ENCODE peak calls at places on chromosomes 11 and 22, in ten cellular contexts. C is stimulated activated CD4-positive, alpha-beta T cell treated with anti-CD3 and anti-CD28 coated beads, TNF-alpha, amount 100 ng/mL, for 48 hours; P is T-helper 2 cell treated with Interferon-gamma antibody and Interleukin-4, amounts not matched to agents 5 μg/mL and 100 μg/mL, for 36 hours; Y is T47D; V is Panc1; T is SW480; O is NCI-H748 treated with DMSO at 0.1 percent for 48 hours; I is endothelial cell; E is NCI-H1092; Q is amygdala. U is an unnamed sample.

GRCh38 chr11:3357994-3358676 is 20.8 kb downstream of the ZNF195 start:
- DNase-seq in O (no peak), Y (no peak), P (no peak), V (no peak), I (no peak), T (no peak), C (no peak), E (no peak), Q (no peak), U (no peak)

GRCh38 chr11:33691051-33691864 is 9.4 kb downstream of the C11orf91 start:
- DNase-seq in P (no peak), Y (no peak), C (no peak), E (no peak), Q (no peak), I (no peak), O (no peak), T (no peak), V (no peak), U (peak)

GRCh38 chr11:33980896-33981295 is 70.6 kb upstream of the CAPRIN1 start:
- DNase-seq in C (no peak), P (no peak), Q (no peak), I (peak), O (peak), T (no peak), V (no peak), Y (no peak), E (peak), U (no peak)

GRCh38 chr22:37119872-37120271 is 10.4 kb upstream of the TMPRSS6 start:
- DNase-seq in I (no peak), E (no peak), V (no peak), P (no peak), C (no peak), Y (no peak), T (no peak), O (no peak), Q (no peak), U (no peak)

GRCh38 chr22:46696614-46697013 is 41.4 kb downstream of the CERK start:
- DNase-seq in I (no peak), V (no peak), P (no peak), O (no peak), Q (no peak), E (no peak), T (no peak), Y (no peak), C (no peak), U (no peak)

GRCh38 chr11:115645631-115646271 is 141.5 kb upstream of the CADM1 start:
- DNase-seq in Y (no peak), V (no peak), I (peak), T (no peak), E (no peak), Q (no peak), P (no peak), O (no peak), C (no peak), U (no peak)

GRCh38 chr11:20355221-20356219 is 8.0 kb upstream of the HTATIP2 start:
- DNase-seq in I (peak), C (no peak), Q (no peak), P (no peak), T (peak), O (peak), E (peak), V (no peak), Y (peak), U (peak)

GRCh38 chr11:61690706-61691377 is 10.7 kb downstream of the DAGLA start:
- DNase-seq in I (no peak), E (peak), V (no peak), T (no peak), O (peak), P (no peak), C (no peak), Q (no peak), Y (no peak), U (no peak)

GRCh38 chr11:11513438-11513837 is 108.4 kb downstream of the GALNT18 start:
- DNase-seq in V (no peak), T (no peak), I (no peak), Q (no peak), O (no peak), P (no peak), E (no peak), C (no peak), Y (no peak), U (no peak)

GRCh38 chr22:44248926-44249325 is 63.8 kb downstream of the SHISAL1 start:
- DNase-seq in Q (no peak), E (no peak), O (no peak), V (no peak), C (no peak), T (no peak), I (no peak), Y (no peak), P (no peak), U (no peak)

GRCh38 chr11:65420506-65421203 is 1.9 kb upstream of the NEAT1 start:
- DNase-seq in E (no peak), Q (no peak), T (no peak), Y (no peak), C (no peak), V (no peak), O (no peak), P (no peak), I (no peak), U (no peak)

GRCh38 chr11:128047026-128047425 is 540.3 kb downstream of the ETS1 start:
- DNase-seq in Y (no peak), C (no peak), Q (no peak), E (no peak), V (no peak), O (no peak), T (no peak), I (no peak), P (no peak), U (no peak)

GRCh38 chr11:85827768-85828639 is 17.1 kb upstream of the SYTL2 start:
- DNase-seq in T (peak), V (peak), O (no peak), P (peak), Y (no peak), E (no peak), I (no peak), Q (no peak), C (no peak), U (no peak)

GRCh38 chr11:62671272-62671603 is 235 bp upstream of the UQCC3 start:
- DNase-seq in V (no peak), I (no peak), T (no peak), E (no peak), Q (no peak), Y (no peak), O (no peak), C (no peak), P (no peak), U (no peak)

GRCh38 chr11:58059011-58059358 is 28.2 kb downstream of the OR6Q1 start:
- DNase-seq in V (no peak), C (no peak), E (no peak), P (no peak), I (no peak), Y (no peak), Q (no peak), T (peak), O (no peak), U (peak)

GRCh38 chr11:15493066-15493465 is 378.3 kb downstream of the INSC start:
- DNase-seq in V (no peak), I (no peak), Q (no peak), E (no peak), T (peak), Y (no peak), C (no peak), O (no peak), P (no peak), U (no peak)

GRCh38 chr11:117187799-117188481 is 9.4 kb downstream of the SIDT2 start:
- DNase-seq in E (no peak), I (no peak), Y (no peak), C (no peak), T (no peak), Q (no peak), V (no peak), P (no peak), O (no peak), U (no peak)

GRCh38 chr11:48170176-48170839 is 46.3 kb upstream of the OR4B1 start:
- DNase-seq in Y (no peak), P (no peak), V (no peak), O (no peak), I (no peak), E (no peak), Q (no peak), T (no peak), C (no peak), U (no peak)

GRCh38 chr22:46963672-46964545 is 201.5 kb downstream of the TBC1D22A start:
- DNase-seq in E (peak), T (peak), C (no peak), O (peak), V (no peak), P (no peak), Y (no peak), Q (no peak), I (no peak), U (no peak)

GRCh38 chr22:20106205-20106848 is 9.6 kb upstream of the RANBP1 start:
- DNase-seq in Q (no peak), Y (no peak), O (no peak), T (no peak), C (no peak), P (no peak), V (no peak), E (no peak), I (no peak), U (no peak)

GRCh38 chr22:42462016-42462415 is 29.8 kb upstream of the NFAM1 start:
- DNase-seq in O (peak), E (peak), I (no peak), T (no peak), V (no peak), Y (no peak), P (no peak), C (no peak), Q (no peak), U (no peak)

GRCh38 chr11:130673698-130674097 is 225.3 kb downstream of the ADAMTS15 start:
- DNase-seq in E (no peak), V (no peak), Q (no peak), I (no peak), P (no peak), Y (no peak), C (no peak), T (no peak), O (no peak), U (no peak)

GRCh38 chr11:67438121-67438902 is 830 bp upstream of the PTPRCAP start:
- DNase-seq in Y (no peak), C (peak), V (no peak), E (no peak), I (no peak), P (peak), O (no peak), T (no peak), Q (no peak), U (no peak)

GRCh38 chr11:33965032-33965431 is 73.2 kb upstream of the LMO2 start:
- DNase-seq in Q (no peak), V (no peak), P (no peak), I (no peak), C (no peak), T (no peak), Y (no peak), E (no peak), O (no peak), U (no peak)

GRCh38 chr11:129075757-129076156 is 116.4 kb downstream of the ARHGAP32 start:
- DNase-seq in Y (no peak), P (no peak), E (no peak), I (no peak), T (no peak), V (no peak), O (no peak), Q (no peak), C (no peak), U (no peak)

GRCh38 chr11:13278620-13279486 is 1.3 kb downstream of the BMAL1 start:
- DNase-seq in I (peak), P (no peak), C (no peak), O (no peak), E (peak), V (no peak), Q (no peak), Y (peak), T (no peak), U (no peak)

U was measured in HepG2.